ENCODE peak calls at places on chromosomes 7 and 10, in eight cellular contexts. J is D721Med; O is cardiac muscle cell; G is endothelial cell; E is Calu3; N is RWPE1; R is activated CD8-positive, alpha-beta T cell treated with anti-CD3 and anti-CD28 coated beads for 36 hours; K is GM13977. V is an unnamed sample.
A peak's percentile ranks its signal among the peaks of the same experiment; 100 is the strongest.

GRCh38 chr10:115093286-115093775 is at the start of gene ATRNL1:
- DNase-seq in R (peak; percentile 5), K (peak; percentile 70), N (no peak), E (no peak), O (peak; percentile 11), G (peak; percentile 55), J (no peak), V (peak; percentile 72)

GRCh38 chr10:113520606-113521481 is 32.0 kb upstream of the HABP2 start:
- DNase-seq in G (peak; percentile 71), O (peak; percentile 83), N (peak; percentile 77), E (peak; percentile 54), J (no peak), K (peak; percentile 61), R (peak; percentile 54), V (peak; percentile 66)

GRCh38 chr10:58651040-58651439 is 138.4 kb downstream of the BICC1 start:
- DNase-seq in G (no peak), E (no peak), J (no peak), N (no peak), O (peak; percentile 91), R (no peak), K (no peak), V (no peak)

GRCh38 chr7:27165089-27165654 is at the start of gene HOXA9:
- DNase-seq in E (no peak), O (no peak), J (no peak), K (no peak), G (no peak), R (no peak), N (peak; percentile 87), V (peak; percentile 73)

GRCh38 chr10:128416231-128416630 is 290.0 kb upstream of the MKI67 start:
- DNase-seq in J (no peak), R (no peak), E (no peak), O (no peak), N (no peak), G (no peak), K (no peak), V (no peak)

GRCh38 chr7:74013539-74014272 is 14.3 kb upstream of the ELN start:
- DNase-seq in J (no peak), E (no peak), O (no peak), R (no peak), N (no peak), K (no peak), G (no peak), V (no peak)

GRCh38 chr10:117860135-117860534 is 186.6 kb downstream of the RAB11FIP2 start:
- DNase-seq in O (no peak), G (no peak), E (no peak), R (no peak), K (no peak), N (peak; percentile 21), J (no peak), V (no peak)

GRCh38 chr7:142864980-142865747 is 10.3 kb downstream of the EPHB6 start:
- DNase-seq in J (no peak), K (no peak), E (no peak), G (no peak), N (no peak), O (no peak), R (no peak), V (no peak)

GRCh38 chr7:27515933-27516332 is 146.8 kb downstream of the HIBADH start:
- DNase-seq in G (no peak), N (no peak), R (no peak), J (no peak), E (no peak), K (no peak), O (peak; percentile 5), V (no peak)

GRCh38 chr7:81462672-81463071 is 307.2 kb downstream of the HGF start:
- DNase-seq in E (peak; percentile 17), G (no peak), J (no peak), O (peak; percentile 37), K (no peak), R (no peak), N (peak; percentile 8), V (no peak)

GRCh38 chr7:158885624-158886023 is 29.3 kb downstream of the DYNC2I1 start:
- DNase-seq in J (no peak), G (no peak), K (no peak), O (peak; percentile 24), N (peak; percentile 10), R (no peak), E (no peak), V (no peak)

GRCh38 chr7:100171840-100172239 is 3.4 kb upstream of the GAL3ST4 start:
- DNase-seq in N (no peak), K (no peak), O (no peak), E (no peak), G (no peak), J (no peak), R (no peak), V (no peak)

GRCh38 chr7:33727415-33727814 is 177.9 kb upstream of the BMPER start:
- DNase-seq in R (no peak), G (no peak), K (no peak), O (no peak), J (no peak), N (no peak), E (no peak), V (no peak)

GRCh38 chr7:111987115-111987826 is 218.9 kb downstream of the DOCK4 start:
- DNase-seq in G (no peak), E (no peak), O (peak; percentile 63), R (no peak), K (no peak), N (peak; percentile 34), J (no peak), V (no peak)

GRCh38 chr10:72316748-72317435 is 37.8 kb downstream of the DNAJB12 start:
- DNase-seq in K (no peak), J (no peak), E (peak; percentile 70), N (no peak), R (peak; percentile 75), G (no peak), O (no peak), V (no peak)

GRCh38 chr10:84548869-84549268 is 220.5 kb downstream of the CCSER2 start:
- DNase-seq in G (peak; percentile 22), R (no peak), N (no peak), O (no peak), K (no peak), E (no peak), J (no peak), V (no peak)
- TF ChIP-seq CTCF in G (peak; percentile 33), R (peak; percentile 31), N (no peak), O (peak; percentile 18), K (peak; percentile 37), E (no peak), J (peak; percentile 9), V (no peak)

DNA sequence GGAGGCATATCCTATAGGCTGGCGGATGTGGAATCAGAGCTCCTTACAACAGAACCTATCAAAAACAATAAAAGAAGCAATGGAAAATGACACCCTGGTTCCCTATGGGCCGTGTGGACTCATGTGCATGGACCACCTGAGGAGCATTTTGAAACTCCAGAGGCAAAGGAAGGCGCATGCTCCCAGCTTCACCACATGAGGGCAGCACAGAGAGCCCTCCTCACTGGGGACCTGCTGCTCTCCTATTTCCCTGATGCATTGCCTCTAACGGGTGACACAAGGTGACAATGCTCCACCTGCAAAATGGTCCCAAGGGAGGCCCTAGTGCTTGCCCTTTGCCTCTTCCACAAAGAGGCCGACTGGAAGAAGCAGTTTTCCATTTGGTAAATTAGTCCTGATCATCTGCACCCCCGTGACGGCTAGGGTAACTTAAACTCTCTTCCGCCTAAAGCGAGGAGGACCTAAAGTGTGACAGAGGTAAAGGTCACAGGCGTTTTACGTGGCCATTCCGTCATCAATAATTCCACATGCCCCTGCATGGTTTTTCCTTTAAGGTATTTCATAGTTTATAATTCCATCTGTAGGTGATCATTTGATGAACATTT is 67.7 kb downstream of the GPAM start:
- DNase-seq in O (peak; percentile 25), E (peak; percentile 54), K (peak; percentile 65), N (peak; percentile 63), R (peak; percentile 59), G (peak; percentile 67), J (no peak), V (peak; percentile 51)
- TF ChIP-seq CTCF in O (peak; percentile 74), E (peak; percentile 68), K (peak; percentile 86), N (peak; percentile 59), R (peak; percentile 58), G (peak; percentile 69), J (peak; percentile 57), V (peak; percentile 69)

GRCh38 chr10:75400769-75401568 is 595 bp downstream of the ZNF503 start:
- DNase-seq in K (peak; percentile 53), E (peak; percentile 70), J (no peak), N (peak; percentile 58), R (peak; percentile 36), O (peak; percentile 82), G (peak; percentile 71), V (peak; percentile 66)

GRCh38 chr10:75402486-75403143 is 1.1 kb upstream of the ZNF503 start:
- DNase-seq in E (peak; percentile 69), R (no peak), N (no peak), G (peak; percentile 38), O (no peak), K (peak; percentile 61), J (no peak), V (peak; percentile 68)

GRCh38 chr10:75403144-75404022 is 1.8 kb upstream of the ZNF503 start:
- DNase-seq in R (no peak), K (peak; percentile 48), N (no peak), O (no peak), J (no peak), E (peak; percentile 52), G (peak; percentile 60), V (peak; percentile 82)

GRCh38 chr10:75400163-75400768 is 1.3 kb downstream of the ZNF503 start:
- DNase-seq in O (peak; percentile 58), K (peak; percentile 56), G (no peak), R (peak; percentile 20), N (no peak), J (no peak), E (no peak), V (no peak)

GRCh38 chr10:75401569-75402485 is at the start of gene ZNF503:
- DNase-seq in K (peak; percentile 85), G (peak; percentile 93), R (peak; percentile 72), O (peak; percentile 99), N (peak; percentile 97), J (peak; percentile 89), E (peak; percentile 98), V (peak; percentile 93)
- TF ChIP-seq CTCF in K (no peak), G (no peak), R (no peak), O (peak; percentile 26), N (no peak), J (no peak), E (no peak), V (no peak)

DNA sequence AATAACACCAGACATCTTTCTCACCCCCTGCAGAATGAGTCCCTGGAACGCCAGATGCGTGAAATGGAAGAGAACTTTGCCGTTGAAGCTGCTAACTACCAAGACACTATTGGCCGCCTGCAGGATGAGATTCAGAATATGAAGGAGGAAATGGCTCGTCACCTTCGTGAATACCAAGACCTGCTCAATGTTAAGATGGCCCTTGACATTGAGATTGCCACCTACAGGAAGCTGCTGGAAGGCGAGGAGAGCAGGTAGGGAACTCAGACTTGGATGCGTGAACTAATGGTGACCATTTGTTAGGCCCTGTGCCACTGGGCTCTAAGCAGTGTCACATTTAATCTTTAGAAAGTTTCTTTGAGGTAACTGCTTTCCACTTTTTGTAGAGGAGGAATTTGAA is 7.1 kb downstream of the VIM start:
- DNase-seq in J (no peak), G (no peak), E (no peak), R (no peak), K (no peak), O (no peak), N (no peak), V (no peak)
- TF ChIP-seq CTCF in J (peak; percentile 10), G (no peak), E (no peak), R (no peak), K (no peak), O (peak; percentile 35), N (no peak), V (no peak)

DNA sequence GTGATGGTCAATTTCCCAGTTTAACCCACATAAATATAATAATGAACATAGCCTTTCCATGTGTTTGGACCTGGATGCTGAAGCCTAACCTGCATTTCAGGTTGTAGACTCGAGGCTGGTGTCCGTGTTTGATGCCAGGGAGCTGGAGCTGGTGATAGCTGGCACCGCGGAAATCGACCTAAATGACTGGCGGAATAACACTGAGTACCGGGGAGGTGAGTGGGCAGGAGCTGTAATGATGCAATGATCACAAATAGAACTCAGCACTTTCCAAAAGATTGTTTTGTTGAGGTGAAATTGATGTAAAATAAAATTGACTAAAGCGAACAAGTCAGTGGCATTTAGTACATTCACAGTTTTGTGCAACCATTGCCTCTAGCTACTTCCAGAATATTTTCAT is 30.8 kb upstream of the STK17A start:
- DNase-seq in G (no peak), R (no peak), K (no peak), E (no peak), N (no peak), O (no peak), J (no peak), V (no peak)
- TF ChIP-seq CTCF in G (no peak), R (no peak), K (no peak), E (no peak), N (no peak), O (no peak), J (no peak), V (no peak)